ENCODE peak calls at places on chromosomes 7 and 10, in four cellular contexts. One of them, this sample, is unnamed.

GRCh38 chr7:80763704-80764103 is 125.3 kb downstream of the CD36 start:
- DNase-seq in DND-41: no peak
- DNase-seq in cardiac muscle cell: no peak
- DNase-seq in OCI-LY7: no peak
- DNase-seq in this sample: no peak

GRCh38 chr7:35355911-35356310 is 102.0 kb upstream of the TBX20 start:
- DNase-seq in DND-41: no peak
- DNase-seq in cardiac muscle cell: no peak
- DNase-seq in OCI-LY7: no peak
- DNase-seq in this sample: no peak

GRCh38 chr7:103540986-103541385 is 95.0 kb upstream of the SLC26A5 start:
- DNase-seq in DND-41: no peak
- DNase-seq in OCI-LY7: no peak
- DNase-seq in cardiac muscle cell: no peak
- DNase-seq in this sample: no peak

GRCh38 chr10:79981673-79982485 is 33.0 kb upstream of the SFTPD start:
- DNase-seq in cardiac muscle cell: peak; percentile 70
- DNase-seq in OCI-LY7: no peak
- DNase-seq in DND-41: no peak
- DNase-seq in this sample: no peak

GRCh38 chr7:148983220-148984146 is 44.8 kb downstream of the PDIA4 start:
- DNase-seq in cardiac muscle cell: peak; percentile 90
- DNase-seq in DND-41: peak; percentile 88
- DNase-seq in OCI-LY7: peak; percentile 88
- DNase-seq in this sample: peak; percentile 67

GRCh38 chr7:106736508-106737201 is 75.7 kb upstream of the CCDC71L start:
- DNase-seq in DND-41: peak; percentile 27
- DNase-seq in cardiac muscle cell: peak; percentile 23
- DNase-seq in OCI-LY7: peak; percentile 57
- DNase-seq in this sample: no peak

GRCh38 chr10:80528901-80529300 is 8.8 kb upstream of the SH2D4B start:
- DNase-seq in cardiac muscle cell: no peak
- DNase-seq in OCI-LY7: no peak
- DNase-seq in DND-41: no peak
- DNase-seq in this sample: no peak

GRCh38 chr7:42224391-42225003 is 12.5 kb downstream of the GLI3 start:
- DNase-seq in OCI-LY7: no peak
- DNase-seq in DND-41: no peak
- DNase-seq in cardiac muscle cell: no peak
- DNase-seq in this sample: no peak

GRCh38 chr10:112958275-112958995 is 8.4 kb downstream of the TCF7L2 start:
- DNase-seq in cardiac muscle cell: no peak
- DNase-seq in OCI-LY7: no peak
- DNase-seq in DND-41: no peak
- DNase-seq in this sample: no peak

GRCh38 chr7:39924122-39924521 is 25.9 kb upstream of the CDK13 start:
- DNase-seq in OCI-LY7: no peak
- DNase-seq in cardiac muscle cell: no peak
- DNase-seq in DND-41: no peak
- DNase-seq in this sample: no peak

GRCh38 chr10:94546058-94546595 is 539 bp downstream of the HELLS start:
- DNase-seq in cardiac muscle cell: peak; percentile 27
- DNase-seq in OCI-LY7: peak; percentile 47
- DNase-seq in DND-41: no peak
- DNase-seq in this sample: no peak

GRCh38 chr10:94545277-94546057 is at the start of gene HELLS:
- DNase-seq in cardiac muscle cell: peak; percentile 93
- DNase-seq in OCI-LY7: peak; percentile 93
- DNase-seq in DND-41: peak; percentile 85
- DNase-seq in this sample: peak; percentile 88

GRCh38 chr10:94549221-94549620 is 3.6 kb downstream of the HELLS start:
- DNase-seq in OCI-LY7: no peak
- DNase-seq in cardiac muscle cell: no peak
- DNase-seq in DND-41: no peak
- DNase-seq in this sample: no peak

GRCh38 chr10:94546616-94547175 is 1.1 kb downstream of the HELLS start:
- DNase-seq in DND-41: no peak
- DNase-seq in cardiac muscle cell: no peak
- DNase-seq in OCI-LY7: peak; percentile 34
- DNase-seq in this sample: no peak
- H3K4me3 ChIP-seq in DND-41: peak overlapping the region; percentile 82
- H3K4me3 ChIP-seq in cardiac muscle cell: peak overlapping the region; percentile 85
- H3K4me3 ChIP-seq in OCI-LY7: peak overlapping the region; percentile 91
- H3K4me3 ChIP-seq in this sample: peak overlapping the region; percentile 99

DNA sequence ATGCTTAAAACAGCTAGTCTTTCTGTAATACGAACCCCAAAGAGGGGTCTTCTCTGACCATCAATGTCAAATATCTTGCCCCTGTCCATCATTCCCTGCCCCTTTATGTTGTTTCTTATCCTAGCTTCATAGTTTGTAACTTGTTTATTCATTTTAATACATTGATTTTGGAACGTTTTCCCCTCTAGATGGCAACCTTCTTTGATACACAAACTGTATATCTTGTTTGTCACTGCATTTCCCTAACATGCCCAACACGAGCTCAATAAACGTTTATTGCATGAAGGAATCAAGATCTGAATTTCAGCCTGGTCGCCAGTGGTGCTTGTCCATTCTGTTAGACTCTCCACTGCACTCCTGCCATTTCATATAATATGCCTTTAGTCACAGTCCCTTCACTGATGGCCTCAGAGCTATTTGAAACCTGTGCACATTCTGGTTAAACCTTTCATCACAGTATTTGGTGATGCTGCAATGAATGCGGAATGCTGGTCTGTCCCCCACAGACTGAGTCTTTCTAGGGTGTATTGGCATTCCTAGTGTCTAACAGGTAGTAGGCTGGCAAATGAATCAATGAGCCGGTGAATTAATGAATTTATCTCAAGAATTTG is 55.0 kb upstream of the FRMD4A start:
- DNase-seq in cardiac muscle cell: no peak
- DNase-seq in OCI-LY7: no peak
- DNase-seq in DND-41: no peak
- DNase-seq in this sample: no peak
- TF ChIP-seq CTCF in cardiac muscle cell: peak; percentile 11
- TF ChIP-seq CTCF in OCI-LY7: peak; percentile 52
- TF ChIP-seq CTCF in DND-41: no peak
- TF ChIP-seq CTCF in this sample: no peak

GRCh38 chr7:129143724-129144094 is 798 bp upstream of the TSPAN33 start:
- DNase-seq in OCI-LY7: no peak
- DNase-seq in DND-41: no peak
- DNase-seq in cardiac muscle cell: no peak
- DNase-seq in this sample: no peak
- H3K4me3 ChIP-seq in OCI-LY7: peak overlapping the region; percentile 76
- H3K4me3 ChIP-seq in DND-41: no peak overlapping the region
- H3K4me3 ChIP-seq in cardiac muscle cell: peak overlapping the region; percentile 14
- H3K4me3 ChIP-seq in this sample: peak overlapping the region; percentile 75

GRCh38 chr7:22728416-22729029 is 1.5 kb downstream of the IL6 start:
- DNase-seq in cardiac muscle cell: peak; percentile 62
- DNase-seq in OCI-LY7: peak; percentile 61
- DNase-seq in DND-41: no peak
- DNase-seq in this sample: no peak
- TF ChIP-seq CTCF in cardiac muscle cell: peak; percentile 70
- TF ChIP-seq CTCF in OCI-LY7: peak; percentile 86
- TF ChIP-seq CTCF in DND-41: peak; percentile 57
- TF ChIP-seq CTCF in this sample: peak; percentile 64

GRCh38 chr7:28709756-28710155 is 248.4 kb downstream of the TRIL start:
- DNase-seq in OCI-LY7: no peak
- DNase-seq in DND-41: no peak
- DNase-seq in cardiac muscle cell: no peak
- DNase-seq in this sample: no peak

GRCh38 chr7:28708033-28708451 is 250.1 kb downstream of the TRIL start:
- DNase-seq in cardiac muscle cell: no peak
- DNase-seq in DND-41: no peak
- DNase-seq in OCI-LY7: no peak
- DNase-seq in this sample: no peak

GRCh38 chr7:28707291-28707690 is 250.8 kb downstream of the TRIL start:
- DNase-seq in cardiac muscle cell: no peak
- DNase-seq in OCI-LY7: no peak
- DNase-seq in DND-41: no peak
- DNase-seq in this sample: no peak

GRCh38 chr7:28706607-28707006 is 251.5 kb downstream of the TRIL start:
- DNase-seq in DND-41: no peak
- DNase-seq in cardiac muscle cell: no peak
- DNase-seq in OCI-LY7: no peak
- DNase-seq in this sample: no peak

GRCh38 chr7:28708458-28708951 is 249.6 kb downstream of the TRIL start:
- DNase-seq in OCI-LY7: no peak
- DNase-seq in DND-41: no peak
- DNase-seq in cardiac muscle cell: peak; percentile 34
- DNase-seq in this sample: no peak
- H3K4me3 ChIP-seq in OCI-LY7: no peak overlapping the region
- H3K4me3 ChIP-seq in DND-41: no peak overlapping the region
- H3K4me3 ChIP-seq in cardiac muscle cell: no peak overlapping the region
- H3K4me3 ChIP-seq in this sample: no peak overlapping the region

DNA sequence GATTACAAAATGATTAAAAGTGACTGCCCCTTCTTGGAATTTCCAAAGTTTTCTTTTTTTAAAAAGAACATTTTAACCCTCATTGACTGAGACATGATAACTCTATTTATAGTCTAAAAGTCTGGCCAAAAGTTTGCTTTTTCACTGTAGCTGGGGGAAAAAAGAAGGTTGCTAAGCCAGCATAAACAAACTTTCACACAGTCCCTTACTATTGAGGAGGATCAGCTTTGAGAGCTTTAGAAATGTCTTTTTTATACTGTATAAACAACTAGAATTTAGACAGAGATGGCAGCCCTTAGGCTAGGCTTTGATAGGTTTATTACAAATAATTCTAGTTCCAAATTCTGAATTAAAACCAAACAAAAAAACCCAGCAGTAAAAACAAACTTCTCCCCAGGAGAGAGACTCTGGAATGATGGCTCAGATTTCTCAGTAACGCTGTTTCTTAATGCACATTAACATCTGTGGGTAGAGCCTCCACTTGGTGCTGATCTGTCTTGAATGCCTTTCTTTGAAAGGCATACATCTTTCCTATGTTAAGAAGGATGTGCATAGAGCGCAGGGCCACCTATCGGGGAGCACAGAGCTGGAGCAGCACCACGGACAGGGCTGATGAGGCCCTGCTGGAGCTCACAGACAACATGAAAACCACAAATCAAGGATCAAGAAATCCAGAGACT is 100.9 kb upstream of the PDLIM1 start:
- DNase-seq in DND-41: peak; percentile 51
- DNase-seq in cardiac muscle cell: peak; percentile 68
- DNase-seq in OCI-LY7: peak; percentile 7
- DNase-seq in this sample: no peak
- TF ChIP-seq CTCF in DND-41: peak; percentile 6
- TF ChIP-seq CTCF in cardiac muscle cell: peak; percentile 44
- TF ChIP-seq CTCF in OCI-LY7: no peak
- TF ChIP-seq CTCF in this sample: no peak

GRCh38 chr7:100100420-100101015 is 679 bp downstream of the MCM7 start:
- DNase-seq in OCI-LY7: peak; percentile 94
- DNase-seq in cardiac muscle cell: peak; percentile 97
- DNase-seq in DND-41: peak; percentile 91
- DNase-seq in this sample: peak; percentile 96

GRCh38 chr7:100099452-100099851 is 1.7 kb downstream of the MCM7 start:
- DNase-seq in DND-41: no peak
- DNase-seq in cardiac muscle cell: no peak
- DNase-seq in OCI-LY7: no peak
- DNase-seq in this sample: no peak

GRCh38 chr7:100101016-100101862 is at the start of the genes AP4M1 and MCM7:
- DNase-seq in OCI-LY7: peak; percentile 99
- DNase-seq in cardiac muscle cell: peak; percentile 98
- DNase-seq in DND-41: peak; percentile 99
- DNase-seq in this sample: peak; percentile 99

GRCh38 chr7:100095704-100096103 is 5.5 kb downstream of the MCM7 start:
- DNase-seq in cardiac muscle cell: no peak
- DNase-seq in DND-41: no peak
- DNase-seq in OCI-LY7: no peak
- DNase-seq in this sample: no peak

GRCh38 chr7:100098913-100099312 is 2.3 kb downstream of the MCM7 start:
- DNase-seq in DND-41: no peak
- DNase-seq in OCI-LY7: no peak
- DNase-seq in cardiac muscle cell: no peak
- DNase-seq in this sample: no peak
- H3K4me3 ChIP-seq in DND-41: peak overlapping the region; percentile 64
- H3K4me3 ChIP-seq in OCI-LY7: no peak overlapping the region
- H3K4me3 ChIP-seq in cardiac muscle cell: no peak overlapping the region
- H3K4me3 ChIP-seq in this sample: no peak overlapping the region

DNA sequence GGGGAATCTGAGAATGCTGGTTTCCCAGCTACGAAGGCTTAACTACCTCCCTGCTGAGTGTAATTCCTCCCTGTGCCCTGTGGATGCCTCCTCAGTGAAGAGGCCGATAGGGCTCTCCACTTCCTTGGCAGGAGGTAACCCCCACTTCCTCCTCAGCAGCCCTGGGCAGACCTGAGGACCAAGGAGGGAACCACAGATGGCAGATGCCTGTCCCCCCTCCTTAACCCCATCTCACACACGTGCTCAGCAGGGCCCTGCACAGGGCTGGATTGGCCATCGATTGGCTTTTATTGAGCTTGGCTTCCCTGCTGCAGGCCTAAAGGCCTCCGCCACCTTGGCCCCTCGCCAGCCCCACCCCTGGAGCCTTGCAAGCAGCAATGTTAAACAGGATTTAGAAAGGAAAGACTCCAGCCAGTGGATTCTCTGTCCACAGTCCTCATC is 45.6 kb upstream of the LRRC4 start:
- DNase-seq in OCI-LY7: no peak
- DNase-seq in DND-41: no peak
- DNase-seq in cardiac muscle cell: no peak
- DNase-seq in this sample: no peak
- TF ChIP-seq CTCF in OCI-LY7: no peak
- TF ChIP-seq CTCF in DND-41: no peak
- TF ChIP-seq CTCF in cardiac muscle cell: no peak
- TF ChIP-seq CTCF in this sample: no peak